ENCODE peak calls at places on chromosome 6, in ten cellular contexts. S is HT-29; V is NCI-H345; I is endodermal cell; L is HT1080; E is stimulated activated CD4-positive, alpha-beta T cell treated with anti-CD3 and anti-CD28 coated beads, TNF-alpha, amount 100 ng/mL, for 1 hour; P is EL; R is iPS DF 19.7; N is fibroblast of mammary gland; W is lung microvascular endothelial cell. J is an unnamed sample.

GRCh38 chr6:158869010-158869603 is 49.9 kb upstream of the EZR start:
- DNase-seq in E (no peak), I (no peak), P (no peak), L (no peak), S (peak), N (no peak), R (no peak), V (no peak), W (no peak), J (no peak)

GRCh38 chr6:36623547-36624459 is 29.6 kb downstream of the SRSF3 start:
- DNase-seq in E (peak), L (peak), R (peak), W (peak), N (peak), V (peak), P (peak), S (peak), I (peak), J (peak)

GRCh38 chr6:93177918-93178317 is 241.4 kb downstream of the EPHA7 start:
- DNase-seq in P (no peak), V (no peak), E (no peak), L (peak), N (no peak), I (no peak), S (no peak), W (no peak), R (no peak), J (no peak)

GRCh38 chr6:16045238-16045637 is 83.6 kb upstream of the MYLIP start:
- DNase-seq in P (no peak), I (no peak), W (no peak), R (no peak), V (no peak), L (no peak), E (no peak), N (peak), S (no peak), J (no peak)

GRCh38 chr6:167797079-167797870 is 29.4 kb upstream of the AFDN start:
- DNase-seq in I (no peak), P (no peak), W (no peak), V (no peak), N (no peak), R (no peak), L (no peak), S (no peak), E (no peak), J (no peak)

GRCh38 chr6:21382821-21383455 is 210.6 kb upstream of the SOX4 start:
- DNase-seq in I (peak), P (no peak), R (no peak), W (no peak), S (no peak), L (no peak), N (no peak), V (no peak), E (no peak), J (no peak)

GRCh38 chr6:34760108-34760507 is 2.8 kb downstream of the SNRPC start:
- DNase-seq in E (no peak), L (no peak), V (no peak), S (no peak), R (no peak), W (no peak), I (no peak), N (no peak), P (no peak), J (no peak)

GRCh38 chr6:109073344-109074235 is 21.1 kb downstream of the SESN1 start:
- DNase-seq in I (peak), E (no peak), W (peak), L (peak), R (peak), S (peak), N (peak), V (peak), P (peak), J (peak)

GRCh38 chr6:93721386-93722048 is 302.2 kb upstream of the EPHA7 start:
- DNase-seq in N (peak), P (no peak), S (peak), R (peak), L (peak), E (no peak), V (peak), W (no peak), I (peak), J (peak)

GRCh38 chr6:157221817-157222175 is 101.5 kb downstream of the TMEM242 start:
- DNase-seq in P (no peak), V (no peak), W (no peak), I (no peak), N (no peak), R (no peak), S (no peak), L (no peak), E (no peak), J (no peak)

GRCh38 chr6:32945106-32945761 is 4.4 kb upstream of the HLA-DMB start:
- DNase-seq in W (no peak), L (no peak), N (peak), I (no peak), V (no peak), R (no peak), P (no peak), S (no peak), E (no peak), J (no peak)

GRCh38 chr6:136351518-136352106 is 62.0 kb upstream of the BCLAF1 start:
- DNase-seq in R (no peak), E (no peak), W (no peak), S (no peak), N (no peak), I (peak), V (peak), P (no peak), L (no peak), J (no peak)

GRCh38 chr6:25136879-25137278 is 142.3 kb upstream of the CARMIL1 start:
- DNase-seq in P (no peak), E (no peak), N (peak), S (no peak), L (no peak), R (no peak), I (no peak), W (peak), V (no peak), J (no peak)

GRCh38 chr6:56938634-56939294 is 16.1 kb upstream of the BEND6 start:
- DNase-seq in I (no peak), P (peak), L (peak), W (peak), N (peak), R (no peak), V (no peak), E (no peak), S (peak), J (no peak)

GRCh38 chr6:144467153-144467762 is 182.1 kb downstream of the UTRN start:
- DNase-seq in I (peak), W (no peak), P (no peak), R (no peak), N (no peak), L (no peak), E (no peak), V (no peak), S (no peak), J (no peak)

GRCh38 chr6:84417261-84417660 is 189.8 kb upstream of the CEP162 start:
- DNase-seq in R (no peak), P (peak), I (no peak), E (no peak), V (no peak), L (peak), S (no peak), W (no peak), N (peak), J (no peak)

GRCh38 chr6:158819977-158820632 is 937 bp upstream of the EZR start:
- DNase-seq in V (peak), I (peak), N (peak), P (peak), W (peak), L (no peak), R (no peak), E (no peak), S (peak), J (no peak)

GRCh38 chr6:165184192-165184979 is 125.0 kb downstream of the C6orf118 start:
- DNase-seq in I (no peak), V (no peak), S (peak), E (no peak), R (no peak), W (no peak), N (peak), P (no peak), L (no peak), J (no peak)

J was measured in MM.1S.